ENCODE peak calls at places on chromosomes 16 and 17, in nine cellular contexts. One of them, this sample, is unnamed.
A peak's percentile ranks its signal among the peaks of the same experiment; 100 is the strongest.

GRCh38 chr16:27305839-27306442 is 7.8 kb upstream of the IL4R start:
- DNase-seq in neural progenitor cell: no peak
- DNase-seq in SK-N-SH: no peak
- DNase-seq in kidney: no peak
- DNase-seq in DND-41: no peak
- DNase-seq in GM23248: no peak
- DNase-seq in PC-3: no peak
- DNase-seq in GM12878: no peak
- DNase-seq in adipocyte: no peak
- DNase-seq in this sample: no peak

GRCh38 chr16:85075236-85075924 is 36.9 kb downstream of the CIBAR2 start:
- DNase-seq in kidney: no peak
- DNase-seq in PC-3: no peak
- DNase-seq in GM23248: no peak
- DNase-seq in neural progenitor cell: peak; percentile 75
- DNase-seq in GM12878: no peak
- DNase-seq in SK-N-SH: no peak
- DNase-seq in DND-41: no peak
- DNase-seq in adipocyte: no peak
- DNase-seq in this sample: no peak

GRCh38 chr16:14475370-14476139 is 154.5 kb downstream of the PARN start:
- DNase-seq in PC-3: peak; percentile 73
- DNase-seq in kidney: no peak
- DNase-seq in adipocyte: no peak
- DNase-seq in neural progenitor cell: no peak
- DNase-seq in GM12878: no peak
- DNase-seq in DND-41: no peak
- DNase-seq in GM23248: peak; percentile 80
- DNase-seq in SK-N-SH: no peak
- DNase-seq in this sample: no peak

GRCh38 chr16:50731130-50731988 is 10.5 kb upstream of the CYLD start:
- DNase-seq in GM12878: no peak
- DNase-seq in kidney: no peak
- DNase-seq in neural progenitor cell: no peak
- DNase-seq in GM23248: peak; percentile 18
- DNase-seq in DND-41: no peak
- DNase-seq in SK-N-SH: no peak
- DNase-seq in adipocyte: no peak
- DNase-seq in PC-3: no peak
- DNase-seq in this sample: no peak

GRCh38 chr17:74150428-74151025 is 53.0 kb upstream of the RPL38 start:
- DNase-seq in kidney: peak; percentile 47
- DNase-seq in GM12878: no peak
- DNase-seq in neural progenitor cell: no peak
- DNase-seq in PC-3: no peak
- DNase-seq in GM23248: no peak
- DNase-seq in SK-N-SH: no peak
- DNase-seq in DND-41: no peak
- DNase-seq in adipocyte: no peak
- DNase-seq in this sample: no peak

GRCh38 chr17:76027159-76027839 is at the start of gene EVPL:
- DNase-seq in neural progenitor cell: no peak
- DNase-seq in SK-N-SH: no peak
- DNase-seq in PC-3: peak; percentile 98
- DNase-seq in adipocyte: no peak
- DNase-seq in GM12878: no peak
- DNase-seq in kidney: peak; percentile 94
- DNase-seq in GM23248: no peak
- DNase-seq in DND-41: peak; percentile 30
- DNase-seq in this sample: no peak

GRCh38 chr17:42744283-42744805 is 496 bp downstream of the EZH1 start:
- DNase-seq in PC-3: peak; percentile 44
- DNase-seq in GM23248: peak; percentile 80
- DNase-seq in GM12878: peak; percentile 16
- DNase-seq in SK-N-SH: no peak
- DNase-seq in neural progenitor cell: no peak
- DNase-seq in adipocyte: peak; percentile 63
- DNase-seq in DND-41: peak; percentile 81
- DNase-seq in kidney: peak; percentile 93
- DNase-seq in this sample: peak; percentile 87

GRCh38 chr16:12089492-12090161 is 113.1 kb downstream of the SNX29 start:
- DNase-seq in GM12878: no peak
- DNase-seq in neural progenitor cell: peak; percentile 50
- DNase-seq in DND-41: no peak
- DNase-seq in PC-3: no peak
- DNase-seq in adipocyte: no peak
- DNase-seq in GM23248: peak; percentile 89
- DNase-seq in SK-N-SH: no peak
- DNase-seq in kidney: peak; percentile 83
- DNase-seq in this sample: no peak

GRCh38 chr17:39979021-39979660 is 1.5 kb upstream of the PSMD3 start:
- DNase-seq in DND-41: no peak
- DNase-seq in SK-N-SH: no peak
- DNase-seq in GM12878: no peak
- DNase-seq in GM23248: peak; percentile 97
- DNase-seq in neural progenitor cell: no peak
- DNase-seq in PC-3: peak; percentile 66
- DNase-seq in kidney: no peak
- DNase-seq in adipocyte: peak; percentile 61
- DNase-seq in this sample: no peak

GRCh38 chr17:73586921-73587680 is 57.1 kb downstream of the SDK2 start:
- DNase-seq in SK-N-SH: peak; percentile 90
- DNase-seq in neural progenitor cell: no peak
- DNase-seq in PC-3: peak; percentile 47
- DNase-seq in GM12878: no peak
- DNase-seq in kidney: no peak
- DNase-seq in DND-41: no peak
- DNase-seq in GM23248: peak; percentile 22
- DNase-seq in adipocyte: no peak
- DNase-seq in this sample: no peak

GRCh38 chr16:12094537-12095265 is 118.2 kb downstream of the SNX29 start:
- DNase-seq in DND-41: no peak
- DNase-seq in PC-3: no peak
- DNase-seq in GM12878: no peak
- DNase-seq in GM23248: no peak
- DNase-seq in adipocyte: no peak
- DNase-seq in kidney: peak; percentile 14
- DNase-seq in neural progenitor cell: no peak
- DNase-seq in SK-N-SH: no peak
- DNase-seq in this sample: no peak

DNA sequence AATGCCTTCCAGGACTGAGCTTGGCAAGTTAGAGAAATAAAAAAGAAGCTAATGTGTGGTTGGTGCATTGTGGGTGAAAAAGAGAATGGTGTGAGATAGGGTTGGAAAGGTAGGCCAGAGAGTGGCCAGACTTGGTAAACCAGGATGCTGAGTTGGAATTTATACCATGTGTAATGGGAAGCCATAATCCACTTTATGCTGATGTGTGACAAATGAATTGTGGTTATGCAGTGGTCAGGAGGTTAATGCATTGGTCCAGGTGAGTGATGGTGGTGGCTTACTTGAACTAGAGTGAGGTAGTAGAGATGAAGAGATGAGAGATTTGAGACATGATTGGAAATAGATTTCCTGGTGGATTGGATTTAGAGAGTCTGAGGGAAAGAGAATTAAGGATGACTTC is 1.0 kb downstream of the PFAS start:
- DNase-seq in SK-N-SH: no peak
- DNase-seq in kidney: no peak
- DNase-seq in PC-3: peak; percentile 18
- DNase-seq in adipocyte: no peak
- DNase-seq in DND-41: no peak
- DNase-seq in GM12878: no peak
- DNase-seq in GM23248: peak; percentile 3
- DNase-seq in neural progenitor cell: no peak
- DNase-seq in this sample: peak; percentile 53
- H3K4me3 ChIP-seq in SK-N-SH: peak overlapping the region; percentile 75
- H3K4me3 ChIP-seq in kidney: no peak overlapping the region
- H3K4me3 ChIP-seq in PC-3: peak overlapping the region; percentile 100
- H3K4me3 ChIP-seq in adipocyte: peak overlapping the region; percentile 94
- H3K4me3 ChIP-seq in DND-41: peak overlapping the region; percentile 93
- H3K4me3 ChIP-seq in GM12878: peak overlapping the region; percentile 100
- H3K4me3 ChIP-seq in GM23248: peak overlapping the region; percentile 100
- H3K4me3 ChIP-seq in neural progenitor cell: peak overlapping the region; percentile 77
- H3K4me3 ChIP-seq in this sample: peak overlapping the region; percentile 73

DNA sequence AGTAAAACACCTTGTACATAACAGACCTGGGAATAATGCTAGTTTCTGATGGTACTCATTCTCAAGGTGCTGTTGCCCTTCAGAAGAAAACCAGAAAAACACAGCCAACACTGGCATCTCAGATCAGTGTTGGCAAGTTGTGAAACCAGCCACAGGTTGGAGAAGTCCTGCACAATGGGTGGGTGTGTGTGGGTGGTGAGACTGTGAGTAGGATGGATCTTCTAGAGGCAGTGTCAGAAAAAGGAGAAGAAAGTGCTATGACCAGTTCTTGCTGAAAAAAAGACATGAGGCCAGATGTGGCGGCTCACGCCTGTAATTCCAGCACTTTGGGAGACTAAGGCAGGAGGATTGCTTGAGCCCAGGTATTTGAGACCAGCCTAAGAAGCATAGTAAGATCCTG is 35.2 kb upstream of the SMIM36 start:
- DNase-seq in neural progenitor cell: no peak
- DNase-seq in SK-N-SH: no peak
- DNase-seq in GM12878: no peak
- DNase-seq in adipocyte: no peak
- DNase-seq in PC-3: no peak
- DNase-seq in DND-41: no peak
- DNase-seq in GM23248: no peak
- DNase-seq in kidney: no peak
- DNase-seq in this sample: peak; percentile 33
- H3K9ac ChIP-seq in neural progenitor cell: no peak overlapping the region
- H3K9ac ChIP-seq in SK-N-SH: no peak overlapping the region
- H3K9ac ChIP-seq in GM12878: no peak overlapping the region
- H3K9ac ChIP-seq in adipocyte: peak overlapping the region; percentile 36
- H3K9ac ChIP-seq in PC-3: no peak overlapping the region
- H3K9ac ChIP-seq in DND-41: no peak overlapping the region
- H3K9ac ChIP-seq in GM23248: no peak overlapping the region
- H3K9ac ChIP-seq in kidney: no peak overlapping the region
- H3K9ac ChIP-seq in this sample: no peak overlapping the region

GRCh38 chr16:142405-142804 is 3.9 kb upstream of the NPRL3 start:
- DNase-seq in GM23248: no peak
- DNase-seq in kidney: no peak
- DNase-seq in SK-N-SH: no peak
- DNase-seq in DND-41: no peak
- DNase-seq in adipocyte: no peak
- DNase-seq in PC-3: no peak
- DNase-seq in neural progenitor cell: no peak
- DNase-seq in GM12878: no peak
- DNase-seq in this sample: no peak

GRCh38 chr16:140175-140857 is 1.8 kb upstream of the NPRL3 start:
- DNase-seq in SK-N-SH: no peak
- DNase-seq in GM12878: no peak
- DNase-seq in PC-3: no peak
- DNase-seq in kidney: no peak
- DNase-seq in GM23248: no peak
- DNase-seq in adipocyte: no peak
- DNase-seq in DND-41: no peak
- DNase-seq in neural progenitor cell: no peak
- DNase-seq in this sample: peak; percentile 38

GRCh38 chr16:144797-145252 is 6.4 kb upstream of the NPRL3 start:
- DNase-seq in kidney: no peak
- DNase-seq in DND-41: no peak
- DNase-seq in GM23248: no peak
- DNase-seq in PC-3: no peak
- DNase-seq in adipocyte: no peak
- DNase-seq in GM12878: no peak
- DNase-seq in SK-N-SH: no peak
- DNase-seq in neural progenitor cell: no peak
- DNase-seq in this sample: no peak

GRCh38 chr16:143456-143855 is 5.0 kb upstream of the NPRL3 start:
- DNase-seq in neural progenitor cell: no peak
- DNase-seq in PC-3: no peak
- DNase-seq in GM23248: no peak
- DNase-seq in DND-41: no peak
- DNase-seq in kidney: no peak
- DNase-seq in GM12878: no peak
- DNase-seq in SK-N-SH: no peak
- DNase-seq in adipocyte: peak; percentile 34
- DNase-seq in this sample: no peak

GRCh38 chr16:143047-143446 is 4.6 kb upstream of the NPRL3 start:
- DNase-seq in SK-N-SH: no peak
- DNase-seq in DND-41: no peak
- DNase-seq in GM23248: no peak
- DNase-seq in kidney: no peak
- DNase-seq in PC-3: no peak
- DNase-seq in adipocyte: no peak
- DNase-seq in GM12878: no peak
- DNase-seq in neural progenitor cell: no peak
- DNase-seq in this sample: no peak
- H3K4me3 ChIP-seq in SK-N-SH: no peak overlapping the region
- H3K4me3 ChIP-seq in DND-41: no peak overlapping the region
- H3K4me3 ChIP-seq in GM23248: no peak overlapping the region
- H3K4me3 ChIP-seq in kidney: no peak overlapping the region
- H3K4me3 ChIP-seq in PC-3: no peak overlapping the region
- H3K4me3 ChIP-seq in adipocyte: no peak overlapping the region
- H3K4me3 ChIP-seq in GM12878: no peak overlapping the region
- H3K4me3 ChIP-seq in neural progenitor cell: no peak overlapping the region
- H3K4me3 ChIP-seq in this sample: no peak overlapping the region

GRCh38 chr16:22174642-22175041 is 12.3 kb downstream of the SDR42E2 start:
- DNase-seq in DND-41: no peak
- DNase-seq in adipocyte: no peak
- DNase-seq in kidney: no peak
- DNase-seq in SK-N-SH: no peak
- DNase-seq in GM23248: no peak
- DNase-seq in neural progenitor cell: no peak
- DNase-seq in PC-3: no peak
- DNase-seq in GM12878: no peak
- DNase-seq in this sample: no peak
- H3K9ac ChIP-seq in DND-41: no peak overlapping the region
- H3K9ac ChIP-seq in adipocyte: no peak overlapping the region
- H3K9ac ChIP-seq in kidney: no peak overlapping the region
- H3K9ac ChIP-seq in SK-N-SH: no peak overlapping the region
- H3K9ac ChIP-seq in GM23248: no peak overlapping the region
- H3K9ac ChIP-seq in neural progenitor cell: no peak overlapping the region
- H3K9ac ChIP-seq in PC-3: no peak overlapping the region
- H3K9ac ChIP-seq in GM12878: no peak overlapping the region
- H3K9ac ChIP-seq in this sample: no peak overlapping the region

DNA sequence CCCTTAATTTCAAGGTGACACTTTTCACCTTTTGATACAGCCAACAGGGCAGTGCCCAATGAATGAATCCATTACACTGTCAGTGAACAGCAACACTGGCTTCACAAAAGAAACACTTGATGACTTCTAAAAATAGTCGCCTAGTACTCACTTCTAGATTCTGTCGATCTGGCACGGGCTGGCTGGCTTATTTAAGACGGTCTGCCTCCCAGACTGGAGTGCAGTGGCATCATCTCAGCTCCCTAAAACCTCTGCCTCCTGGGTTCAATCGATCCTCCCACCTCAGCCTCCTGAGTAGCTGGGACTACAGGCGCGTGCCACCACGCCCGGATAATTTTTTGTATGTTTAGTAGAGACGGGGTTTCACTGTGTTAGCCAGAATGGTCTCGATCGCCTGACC is 1.9 kb downstream of the NDUFAB1 start:
- DNase-seq in GM12878: no peak
- DNase-seq in SK-N-SH: no peak
- DNase-seq in kidney: no peak
- DNase-seq in DND-41: no peak
- DNase-seq in neural progenitor cell: no peak
- DNase-seq in GM23248: no peak
- DNase-seq in PC-3: no peak
- DNase-seq in adipocyte: no peak
- DNase-seq in this sample: no peak
- H3K4me3 ChIP-seq in GM12878: peak overlapping the region; percentile 82
- H3K4me3 ChIP-seq in SK-N-SH: no peak overlapping the region
- H3K4me3 ChIP-seq in kidney: no peak overlapping the region
- H3K4me3 ChIP-seq in DND-41: no peak overlapping the region
- H3K4me3 ChIP-seq in neural progenitor cell: no peak overlapping the region
- H3K4me3 ChIP-seq in GM23248: peak overlapping the region; percentile 88
- H3K4me3 ChIP-seq in PC-3: no peak overlapping the region
- H3K4me3 ChIP-seq in adipocyte: peak overlapping the region; percentile 100
- H3K4me3 ChIP-seq in this sample: no peak overlapping the region

This sample was measured in Karpas-422.